ENCODE peak calls at places on chromosomes 5 and 9, in five cellular contexts. U is ACHN, J is choroid plexus epithelial cell, O is type B pancreatic cell, G is activated T-cell treated with anti-CD3 and anti-CD28 coated beads for 4 hours. Y is an unnamed sample.

GRCh38 chr5:33795532-33795931 is 96.3 kb downstream of the ADAMTS12 start:
- DNase-seq in J (no peak), U (no peak), G (no peak), O (no peak), Y (no peak)

GRCh38 chr5:68378204-68378830 is 162.8 kb downstream of the PIK3R1 start:
- DNase-seq in G (no peak), O (no peak), J (no peak), U (no peak), Y (no peak)

GRCh38 chr9:14068690-14069089 is 245.3 kb downstream of the NFIB start:
- DNase-seq in U (no peak), J (no peak), O (no peak), G (no peak), Y (no peak)

GRCh38 chr5:50435131-50435530 is 6.0 kb downstream of the EMB start:
- DNase-seq in J (no peak), O (no peak), U (no peak), G (no peak), Y (no peak)

GRCh38 chr5:130546216-130546615 is 618.8 kb downstream of the HINT1 start:
- DNase-seq in J (peak), O (no peak), G (no peak), U (no peak), Y (no peak)

GRCh38 chr9:114372971-114373591 is 14.7 kb downstream of the AKNA start:
- DNase-seq in J (no peak), U (no peak), G (peak), O (no peak), Y (no peak)

GRCh38 chr9:127129718-127130085 is 7.3 kb upstream of the ANGPTL2 start:
- DNase-seq in U (no peak), G (no peak), J (no peak), O (no peak), Y (no peak)

GRCh38 chr5:176653986-176654385 is 6.7 kb downstream of the TSPAN17 start:
- DNase-seq in J (no peak), O (no peak), G (no peak), U (no peak), Y (no peak)

GRCh38 chr5:63127054-63127453 is 548.4 kb downstream of the LRRC70 start:
- DNase-seq in G (no peak), O (no peak), U (peak), J (peak), Y (no peak)

GRCh38 chr5:35777358-35778087 is 79.2 kb upstream of the IL7R start:
- DNase-seq in J (peak), U (peak), G (peak), O (no peak), Y (no peak)